ENCODE peak calls at places on chromosomes 7 and 10, in seven cellular contexts. One of them, this sample, is unnamed.

GRCh38 chr10:5094265-5095205 is at the start of gene AKR1C3:
- DNase-seq in neural progenitor cell: no peak
- DNase-seq in occipital lobe: no peak
- DNase-seq in upper lobe of right lung: no peak
- DNase-seq in GM03348: peak
- DNase-seq in HT1080: peak
- DNase-seq in MM.1S: peak
- DNase-seq in this sample: peak

GRCh38 chr10:108597031-108597430 is 1326.3 kb downstream of the XPNPEP1 start:
- DNase-seq in GM03348: peak
- DNase-seq in MM.1S: no peak
- DNase-seq in HT1080: no peak
- DNase-seq in upper lobe of right lung: no peak
- DNase-seq in occipital lobe: no peak
- DNase-seq in neural progenitor cell: no peak
- DNase-seq in this sample: no peak

GRCh38 chr7:92685146-92686042 is 95.2 kb upstream of the FAM133B start:
- DNase-seq in GM03348: no peak
- DNase-seq in HT1080: no peak
- DNase-seq in neural progenitor cell: peak
- DNase-seq in upper lobe of right lung: no peak
- DNase-seq in MM.1S: no peak
- DNase-seq in occipital lobe: no peak
- DNase-seq in this sample: no peak

GRCh38 chr10:75462865-75463264 is 31.4 kb downstream of the LRMDA start:
- DNase-seq in HT1080: no peak
- DNase-seq in MM.1S: no peak
- DNase-seq in upper lobe of right lung: no peak
- DNase-seq in occipital lobe: no peak
- DNase-seq in neural progenitor cell: no peak
- DNase-seq in GM03348: no peak
- DNase-seq in this sample: no peak

GRCh38 chr10:50614444-50615137 is 9.2 kb downstream of the SGMS1 start:
- DNase-seq in occipital lobe: no peak
- DNase-seq in HT1080: no peak
- DNase-seq in neural progenitor cell: peak
- DNase-seq in upper lobe of right lung: no peak
- DNase-seq in GM03348: no peak
- DNase-seq in MM.1S: peak
- DNase-seq in this sample: peak

GRCh38 chr10:94088926-94089381 is 95.2 kb downstream of the PLCE1 start:
- DNase-seq in occipital lobe: no peak
- DNase-seq in MM.1S: no peak
- DNase-seq in neural progenitor cell: peak
- DNase-seq in HT1080: peak
- DNase-seq in GM03348: no peak
- DNase-seq in upper lobe of right lung: no peak
- DNase-seq in this sample: no peak

GRCh38 chr10:132654708-132655661 is 117.4 kb downstream of the INPP5A start:
- DNase-seq in HT1080: peak
- DNase-seq in occipital lobe: no peak
- DNase-seq in GM03348: peak
- DNase-seq in MM.1S: no peak
- DNase-seq in upper lobe of right lung: peak
- DNase-seq in neural progenitor cell: peak
- DNase-seq in this sample: peak

GRCh38 chr7:147432068-147432467 is 1158.5 kb upstream of the C7orf33 start:
- DNase-seq in GM03348: peak
- DNase-seq in neural progenitor cell: peak
- DNase-seq in HT1080: peak
- DNase-seq in upper lobe of right lung: no peak
- DNase-seq in occipital lobe: no peak
- DNase-seq in MM.1S: no peak
- DNase-seq in this sample: peak

GRCh38 chr10:124414077-124414476 is 4.6 kb downstream of the OAT start:
- DNase-seq in neural progenitor cell: no peak
- DNase-seq in occipital lobe: no peak
- DNase-seq in MM.1S: no peak
- DNase-seq in HT1080: no peak
- DNase-seq in upper lobe of right lung: no peak
- DNase-seq in GM03348: peak
- DNase-seq in this sample: no peak

GRCh38 chr10:101367569-101368453 is 13.8 kb downstream of the BTRC start:
- DNase-seq in HT1080: peak
- DNase-seq in upper lobe of right lung: no peak
- DNase-seq in GM03348: peak
- DNase-seq in neural progenitor cell: no peak
- DNase-seq in MM.1S: no peak
- DNase-seq in occipital lobe: no peak
- DNase-seq in this sample: no peak

GRCh38 chr7:120064565-120064964 is 208.4 kb upstream of the KCND2 start:
- DNase-seq in occipital lobe: no peak
- DNase-seq in upper lobe of right lung: no peak
- DNase-seq in neural progenitor cell: no peak
- DNase-seq in MM.1S: peak
- DNase-seq in GM03348: peak
- DNase-seq in HT1080: no peak
- DNase-seq in this sample: no peak

GRCh38 chr10:124917939-124918830 is 23.7 kb upstream of the ZRANB1 start:
- DNase-seq in neural progenitor cell: no peak
- DNase-seq in MM.1S: peak
- DNase-seq in upper lobe of right lung: no peak
- DNase-seq in HT1080: peak
- DNase-seq in occipital lobe: no peak
- DNase-seq in GM03348: peak
- DNase-seq in this sample: no peak

GRCh38 chr7:29891766-29892165 is 85.5 kb downstream of the WIPF3 start:
- DNase-seq in MM.1S: no peak
- DNase-seq in HT1080: no peak
- DNase-seq in GM03348: no peak
- DNase-seq in neural progenitor cell: no peak
- DNase-seq in occipital lobe: no peak
- DNase-seq in upper lobe of right lung: no peak
- DNase-seq in this sample: no peak

GRCh38 chr7:1419688-1420087 is 39.6 kb downstream of the MICALL2 start:
- DNase-seq in HT1080: no peak
- DNase-seq in upper lobe of right lung: no peak
- DNase-seq in GM03348: no peak
- DNase-seq in occipital lobe: no peak
- DNase-seq in MM.1S: no peak
- DNase-seq in neural progenitor cell: no peak
- DNase-seq in this sample: no peak

GRCh38 chr10:10589540-10589939 is 428.1 kb upstream of the CELF2 start:
- DNase-seq in upper lobe of right lung: no peak
- DNase-seq in MM.1S: no peak
- DNase-seq in occipital lobe: no peak
- DNase-seq in GM03348: peak
- DNase-seq in neural progenitor cell: no peak
- DNase-seq in HT1080: peak
- DNase-seq in this sample: peak

GRCh38 chr7:148492157-148492860 is 98.3 kb upstream of the C7orf33 start:
- DNase-seq in neural progenitor cell: no peak
- DNase-seq in HT1080: peak
- DNase-seq in upper lobe of right lung: no peak
- DNase-seq in occipital lobe: no peak
- DNase-seq in GM03348: no peak
- DNase-seq in MM.1S: no peak
- DNase-seq in this sample: no peak

GRCh38 chr7:38929460-38930171 is 20.6 kb upstream of the VPS41 start:
- DNase-seq in GM03348: no peak
- DNase-seq in neural progenitor cell: no peak
- DNase-seq in upper lobe of right lung: no peak
- DNase-seq in HT1080: peak
- DNase-seq in MM.1S: no peak
- DNase-seq in occipital lobe: no peak
- DNase-seq in this sample: no peak

GRCh38 chr10:91798736-91799579 is 732 bp downstream of the TNKS2 start:
- DNase-seq in HT1080: peak
- DNase-seq in neural progenitor cell: peak
- DNase-seq in GM03348: peak
- DNase-seq in MM.1S: peak
- DNase-seq in upper lobe of right lung: peak
- DNase-seq in occipital lobe: no peak
- DNase-seq in this sample: peak

GRCh38 chr7:64313740-64314491 is at the start of gene ZNF736:
- DNase-seq in HT1080: peak
- DNase-seq in occipital lobe: peak
- DNase-seq in MM.1S: peak
- DNase-seq in GM03348: peak
- DNase-seq in neural progenitor cell: no peak
- DNase-seq in upper lobe of right lung: peak
- DNase-seq in this sample: peak

GRCh38 chr10:99945286-99945685 is 64.5 kb downstream of the DNMBP start:
- DNase-seq in neural progenitor cell: no peak
- DNase-seq in GM03348: peak
- DNase-seq in upper lobe of right lung: no peak
- DNase-seq in MM.1S: no peak
- DNase-seq in occipital lobe: no peak
- DNase-seq in HT1080: peak
- DNase-seq in this sample: no peak

GRCh38 chr7:142614116-142614515 is 135.2 kb upstream of the PRSS1 start:
- DNase-seq in neural progenitor cell: no peak
- DNase-seq in GM03348: no peak
- DNase-seq in MM.1S: no peak
- DNase-seq in upper lobe of right lung: no peak
- DNase-seq in occipital lobe: no peak
- DNase-seq in HT1080: no peak
- DNase-seq in this sample: no peak

GRCh38 chr7:5437987-5438386 is 14.4 kb upstream of the TNRC18 start:
- DNase-seq in GM03348: no peak
- DNase-seq in MM.1S: no peak
- DNase-seq in upper lobe of right lung: no peak
- DNase-seq in occipital lobe: no peak
- DNase-seq in neural progenitor cell: peak
- DNase-seq in HT1080: no peak
- DNase-seq in this sample: no peak

GRCh38 chr7:32501522-32501921 is 6.2 kb downstream of the AVL9 start:
- DNase-seq in MM.1S: no peak
- DNase-seq in neural progenitor cell: no peak
- DNase-seq in upper lobe of right lung: no peak
- DNase-seq in HT1080: peak
- DNase-seq in occipital lobe: no peak
- DNase-seq in GM03348: peak
- DNase-seq in this sample: no peak

GRCh38 chr10:110535958-110536891 is 31.3 kb upstream of the SMC3 start:
- DNase-seq in neural progenitor cell: peak
- DNase-seq in occipital lobe: no peak
- DNase-seq in MM.1S: peak
- DNase-seq in HT1080: peak
- DNase-seq in upper lobe of right lung: peak
- DNase-seq in GM03348: peak
- DNase-seq in this sample: no peak

GRCh38 chr10:95831515-95831914 is 75.6 kb downstream of the ENTPD1 start:
- DNase-seq in upper lobe of right lung: no peak
- DNase-seq in MM.1S: no peak
- DNase-seq in GM03348: no peak
- DNase-seq in neural progenitor cell: no peak
- DNase-seq in HT1080: no peak
- DNase-seq in occipital lobe: no peak
- DNase-seq in this sample: no peak

GRCh38 chr7:7157177-7157886 is 25.0 kb upstream of the C1GALT1 start:
- DNase-seq in HT1080: peak
- DNase-seq in MM.1S: peak
- DNase-seq in neural progenitor cell: no peak
- DNase-seq in upper lobe of right lung: no peak
- DNase-seq in occipital lobe: no peak
- DNase-seq in GM03348: peak
- DNase-seq in this sample: no peak

GRCh38 chr7:67377939-67378862 is 381.6 kb downstream of the TYW1 start:
- DNase-seq in neural progenitor cell: peak
- DNase-seq in HT1080: peak
- DNase-seq in GM03348: peak
- DNase-seq in MM.1S: peak
- DNase-seq in occipital lobe: peak
- DNase-seq in upper lobe of right lung: peak
- DNase-seq in this sample: peak

GRCh38 chr7:72444023-72444776 is 32.1 kb upstream of the CALN1 start:
- DNase-seq in occipital lobe: no peak
- DNase-seq in neural progenitor cell: no peak
- DNase-seq in MM.1S: no peak
- DNase-seq in HT1080: no peak
- DNase-seq in GM03348: no peak
- DNase-seq in upper lobe of right lung: no peak
- DNase-seq in this sample: no peak

GRCh38 chr7:28732037-28732869 is 225.9 kb downstream of the TRIL start:
- DNase-seq in MM.1S: no peak
- DNase-seq in neural progenitor cell: peak
- DNase-seq in upper lobe of right lung: no peak
- DNase-seq in occipital lobe: no peak
- DNase-seq in GM03348: peak
- DNase-seq in HT1080: peak
- DNase-seq in this sample: peak

GRCh38 chr7:28823582-28823981 is 134.5 kb downstream of the TRIL start:
- DNase-seq in HT1080: no peak
- DNase-seq in MM.1S: no peak
- DNase-seq in GM03348: no peak
- DNase-seq in upper lobe of right lung: no peak
- DNase-seq in neural progenitor cell: peak
- DNase-seq in occipital lobe: no peak
- DNase-seq in this sample: no peak

GRCh38 chr7:95776561-95777185 is 4.3 kb downstream of the DYNC1I1 start:
- DNase-seq in GM03348: no peak
- DNase-seq in upper lobe of right lung: no peak
- DNase-seq in neural progenitor cell: no peak
- DNase-seq in occipital lobe: no peak
- DNase-seq in HT1080: no peak
- DNase-seq in MM.1S: no peak
- DNase-seq in this sample: no peak

GRCh38 chr10:31630866-31631567 is 297.6 kb downstream of the ARHGAP12 start:
- DNase-seq in GM03348: no peak
- DNase-seq in upper lobe of right lung: no peak
- DNase-seq in MM.1S: no peak
- DNase-seq in neural progenitor cell: no peak
- DNase-seq in HT1080: no peak
- DNase-seq in occipital lobe: no peak
- DNase-seq in this sample: no peak

GRCh38 chr7:113764401-113765035 is 154.3 kb downstream of the PPP1R3A start:
- DNase-seq in neural progenitor cell: no peak
- DNase-seq in HT1080: peak
- DNase-seq in occipital lobe: no peak
- DNase-seq in upper lobe of right lung: no peak
- DNase-seq in GM03348: no peak
- DNase-seq in MM.1S: no peak
- DNase-seq in this sample: no peak

GRCh38 chr10:26588611-26589010 is 108.9 kb upstream of the PDSS1 start:
- DNase-seq in occipital lobe: no peak
- DNase-seq in GM03348: no peak
- DNase-seq in upper lobe of right lung: no peak
- DNase-seq in neural progenitor cell: no peak
- DNase-seq in MM.1S: no peak
- DNase-seq in HT1080: no peak
- DNase-seq in this sample: no peak

GRCh38 chr7:74012842-74013249 is 15.1 kb upstream of the ELN start:
- DNase-seq in neural progenitor cell: no peak
- DNase-seq in MM.1S: peak
- DNase-seq in GM03348: no peak
- DNase-seq in upper lobe of right lung: no peak
- DNase-seq in occipital lobe: no peak
- DNase-seq in HT1080: peak
- DNase-seq in this sample: peak

GRCh38 chr7:92527300-92528187 is 776 bp downstream of the PEX1 start:
- DNase-seq in HT1080: peak
- DNase-seq in neural progenitor cell: peak
- DNase-seq in occipital lobe: peak
- DNase-seq in upper lobe of right lung: peak
- DNase-seq in GM03348: peak
- DNase-seq in MM.1S: peak
- DNase-seq in this sample: peak

GRCh38 chr10:56178210-56178609 is 182.8 kb downstream of the ZWINT start:
- DNase-seq in HT1080: peak
- DNase-seq in occipital lobe: no peak
- DNase-seq in GM03348: no peak
- DNase-seq in MM.1S: no peak
- DNase-seq in upper lobe of right lung: no peak
- DNase-seq in neural progenitor cell: no peak
- DNase-seq in this sample: peak

GRCh38 chr10:112278871-112279270 is 4.3 kb upstream of the TECTB start:
- DNase-seq in HT1080: no peak
- DNase-seq in occipital lobe: no peak
- DNase-seq in neural progenitor cell: no peak
- DNase-seq in upper lobe of right lung: no peak
- DNase-seq in MM.1S: no peak
- DNase-seq in GM03348: no peak
- DNase-seq in this sample: peak

This sample was measured in mesendoderm.